ENCODE peak calls at places on chromosomes 1 and 21, in seven cellular contexts. R, T, J, G, P, S and N are unnamed samples.

GRCh38 chr1:15851251-15852035 is 3.9 kb downstream of the SPEN start:
- DNase-seq in R (no peak), T (no peak), J (no peak), G (peak; percentile 11), P (no peak), S (no peak), N (no peak)

GRCh38 chr1:66937529-66938234 is 12.9 kb downstream of the MIER1 start:
- DNase-seq in R (no peak), T (no peak), J (no peak), G (no peak), P (no peak), S (no peak), N (no peak)

GRCh38 chr1:100924212-100924611 is 28.3 kb downstream of the SLC30A7 start:
- DNase-seq in R (no peak), T (no peak), J (no peak), G (no peak), P (no peak), S (no peak), N (no peak)

GRCh38 chr1:113219828-113220227 is 146.8 kb downstream of the LRIG2 start:
- DNase-seq in R (no peak), T (no peak), J (no peak), G (no peak), P (no peak), S (no peak), N (no peak)

GRCh38 chr1:43708006-43708412 is 673 bp downstream of the ST3GAL3 start:
- DNase-seq in R (no peak), T (no peak), J (no peak), G (peak; percentile 66), P (no peak), S (no peak), N (no peak)

GRCh38 chr1:39676951-39677350 is 5.0 kb upstream of the NT5C1A start:
- DNase-seq in R (no peak), T (no peak), J (no peak), G (no peak), P (no peak), S (no peak), N (no peak)

GRCh38 chr1:239493736-239494285 is 107.4 kb downstream of the CHRM3 start:
- DNase-seq in R (no peak), T (no peak), J (no peak), G (no peak), P (no peak), S (no peak), N (no peak)

GRCh38 chr1:113930499-113931161 is 1.5 kb downstream of the HIPK1 start:
- DNase-seq in R (peak; percentile 89), T (no peak), J (peak; percentile 76), G (no peak), P (no peak), S (peak; percentile 31), N (peak; percentile 50)

GRCh38 chr1:236858203-236858602 is 63.1 kb downstream of the MTR start:
- DNase-seq in R (no peak), T (no peak), J (no peak), G (no peak), P (no peak), S (no peak), N (no peak)

GRCh38 chr1:240312872-240313271 is 221.2 kb downstream of the FMN2 start:
- DNase-seq in R (no peak), T (no peak), J (no peak), G (no peak), P (no peak), S (no peak), N (peak; percentile 16)

GRCh38 chr1:177905686-177906085 is 64.2 kb downstream of the SEC16B start:
- DNase-seq in R (no peak), T (no peak), J (no peak), G (no peak), P (no peak), S (no peak), N (no peak)

GRCh38 chr1:41917835-41918449 is 780 bp downstream of the HIVEP3 start:
- DNase-seq in R (peak; percentile 39), T (no peak), J (peak; percentile 22), G (peak; percentile 72), P (peak; percentile 45), S (no peak), N (peak; percentile 22)

GRCh38 chr1:114032271-114033218 is 53.3 kb downstream of the OLFML3 start:
- DNase-seq in R (no peak), T (no peak), J (no peak), G (no peak), P (peak; percentile 27), S (no peak), N (peak; percentile 45)

GRCh38 chr1:236692128-236692527 is 5.8 kb downstream of the ACTN2 start:
- DNase-seq in R (no peak), T (no peak), J (no peak), G (no peak), P (no peak), S (no peak), N (no peak)

GRCh38 chr1:94063379-94063778 is 57.6 kb downstream of the ABCA4 start:
- DNase-seq in R (no peak), T (no peak), J (no peak), G (no peak), P (no peak), S (no peak), N (no peak)

GRCh38 chr21:29033301-29033700 is 8.8 kb downstream of the USP16 start:
- DNase-seq in R (no peak), T (no peak), J (no peak), G (no peak), P (no peak), S (no peak), N (no peak)

GRCh38 chr1:97745912-97746311 is 174.9 kb downstream of the DPYD start:
- DNase-seq in R (no peak), T (no peak), J (no peak), G (no peak), P (no peak), S (no peak), N (no peak)

GRCh38 chr1:112359961-112360767 is 35.9 kb upstream of the CTTNBP2NL start:
- DNase-seq in R (no peak), T (no peak), J (no peak), G (no peak), P (no peak), S (no peak), N (peak; percentile 67)

GRCh38 chr1:88800382-88801051 is 90.8 kb downstream of the GTF2B start:
- DNase-seq in R (peak; percentile 10), T (no peak), J (peak; percentile 43), G (peak; percentile 0), P (no peak), S (peak; percentile 11), N (peak; percentile 11)